ENCODE peak calls at places on chromosomes 6 and 20, in eight cellular contexts. U is activated naive CD4-positive, alpha-beta T cell; P is stimulated activated naive CD8-positive, alpha-beta T cell treated with anti-CD3 and anti-CD28 coated beads, Interleukin-15, Interleukin-2, amounts not matched to agents 100 U/mL and 50 U/mL, for 24 hours; W is RPMI7951; A is skeletal muscle cell; F is NCI-H774; G is HuH-7.5; S is OCI-LY7. I is an unnamed sample.

GRCh38 chr20:33649201-33649631 is 12.9 kb upstream of the C20orf144 start:
- DNase-seq in U (no peak), P (no peak), W (no peak), A (no peak), F (peak), G (no peak), S (no peak), I (no peak)

GRCh38 chr20:34621383-34622367 is 55.2 kb downstream of the PIGU start:
- DNase-seq in U (no peak), P (no peak), W (peak), A (no peak), F (no peak), G (peak), S (no peak), I (no peak)

GRCh38 chr20:31606678-31606927 is 1.5 kb downstream of the ID1 start:
- DNase-seq in U (no peak), P (no peak), W (no peak), A (no peak), F (no peak), G (no peak), S (no peak), I (no peak)

GRCh38 chr6:33812669-33813068 is 8.9 kb upstream of the MLN start:
- DNase-seq in U (no peak), P (peak), W (peak), A (no peak), F (no peak), G (peak), S (peak), I (peak)

GRCh38 chr6:2891768-2892170 is 11.3 kb downstream of the SERPINB9 start:
- DNase-seq in U (no peak), P (peak), W (no peak), A (peak), F (no peak), G (no peak), S (peak), I (no peak)

GRCh38 chr6:28982476-28983266 is 22.4 kb downstream of the ZNF311 start:
- DNase-seq in U (no peak), P (no peak), W (peak), A (no peak), F (no peak), G (no peak), S (no peak), I (no peak)

GRCh38 chr6:97009781-97010492 is 85.4 kb downstream of the KLHL32 start:
- DNase-seq in U (no peak), P (no peak), W (no peak), A (no peak), F (no peak), G (no peak), S (no peak), I (no peak)

GRCh38 chr6:136254851-136255466 is 4.8 kb upstream of the MTFR2 start:
- DNase-seq in U (no peak), P (no peak), W (no peak), A (no peak), F (no peak), G (no peak), S (no peak), I (no peak)

GRCh38 chr20:52783769-52784168 is 188.4 kb upstream of the TSHZ2 start:
- DNase-seq in U (no peak), P (peak), W (peak), A (no peak), F (no peak), G (no peak), S (no peak), I (no peak)